ENCODE peak calls at places on chromosomes 1 and 21, in six cellular contexts. B is psoas muscle, H is DND-41, I is ovary, L is tibial artery, E is pancreas. K is an unnamed sample. For H3K4me1, the result is how much of the 10 kb centered on the place peaks cover.

GRCh38 chr1:183385746-183386145 is 32.4 kb downstream of the NMNAT2 start:
- DNase-seq in B (no peak), H (no peak), I (no peak), L (no peak), E (no peak), K (no peak)

GRCh38 chr1:154962238-154962678 is 676 bp upstream of the PYGO2 start:
- DNase-seq in B (peak), H (peak), I (peak), L (no peak), E (no peak), K (peak)

GRCh38 chr1:177780096-177780700 is 189.7 kb downstream of the SEC16B start:
- DNase-seq in B (no peak), H (no peak), I (no peak), L (no peak), E (no peak), K (peak)

GRCh38 chr1:245079021-245079609 is 75.7 kb upstream of the KIF26B start:
- DNase-seq in B (no peak), H (no peak), I (no peak), L (no peak), E (no peak), K (peak)

GRCh38 chr1:116287341-116288200 is 85.5 kb upstream of the ATP1A1 start:
- DNase-seq in B (no peak), H (no peak), I (no peak), L (no peak), E (no peak), K (no peak)

GRCh38 chr1:178310685-178311105 is 186.1 kb downstream of the CLEC20A start:
- DNase-seq in B (no peak), H (no peak), I (no peak), L (no peak), E (no peak), K (peak)

GRCh38 chr1:194331758-194332157 is 1145.3 kb upstream of the B3GALT2 start:
- DNase-seq in B (no peak), H (no peak), I (no peak), L (no peak), E (no peak), K (no peak)

GRCh38 chr1:57683037-57683928 is 259.4 kb upstream of the DAB1 start:
- DNase-seq in B (no peak), H (no peak), I (no peak), L (no peak), E (no peak), K (no peak)

GRCh38 chr21:36643374-36644250 is 55.3 kb upstream of the SIM2 start:
- DNase-seq in B (no peak), H (no peak), I (no peak), L (no peak), E (no peak), K (no peak)

GRCh38 chr1:40248429-40248828 is 692 bp downstream of the TMCO2 start:
- DNase-seq in B (no peak), H (no peak), I (no peak), L (no peak), E (no peak), K (no peak)

GRCh38 chr1:114152211-114153050 is 1.2 kb downstream of the SYT6 start:
- DNase-seq in B (peak), H (no peak), I (peak), L (peak), E (peak), K (no peak)

GRCh38 chr1:151829352-151830046 is 2.1 kb downstream of the RORC start:
- DNase-seq in B (no peak), H (peak), I (no peak), L (no peak), E (no peak), K (no peak)

GRCh38 chr1:91851130-91852010 is 34.6 kb downstream of the TGFBR3 start:
- DNase-seq in B (peak), H (no peak), I (peak), L (peak), E (peak), K (no peak)

GRCh38 chr1:246587606-246588005 is 21.4 kb downstream of the CNST start:
- DNase-seq in B (no peak), H (no peak), I (no peak), L (no peak), E (no peak), K (no peak)

GRCh38 chr1:91866425-91866824 is 19.5 kb downstream of the TGFBR3 start:
- DNase-seq in B (no peak), H (no peak), I (no peak), L (no peak), E (no peak), K (no peak)

GRCh38 chr1:88985033-88985432 is 7.4 kb downstream of the KYAT3 start:
- DNase-seq in B (no peak), H (no peak), I (peak), L (no peak), E (peak), K (no peak)

GRCh38 chr1:112358798-112359408 is 37.1 kb upstream of the CTTNBP2NL start:
- DNase-seq in B (peak), H (peak), I (peak), L (peak), E (peak), K (peak)

GRCh38 chr1:114510235-114511047 is 562 bp downstream of the TRIM33 start:
- DNase-seq in B (peak), H (peak), I (peak), L (peak), E (peak), K (peak)

DNA sequence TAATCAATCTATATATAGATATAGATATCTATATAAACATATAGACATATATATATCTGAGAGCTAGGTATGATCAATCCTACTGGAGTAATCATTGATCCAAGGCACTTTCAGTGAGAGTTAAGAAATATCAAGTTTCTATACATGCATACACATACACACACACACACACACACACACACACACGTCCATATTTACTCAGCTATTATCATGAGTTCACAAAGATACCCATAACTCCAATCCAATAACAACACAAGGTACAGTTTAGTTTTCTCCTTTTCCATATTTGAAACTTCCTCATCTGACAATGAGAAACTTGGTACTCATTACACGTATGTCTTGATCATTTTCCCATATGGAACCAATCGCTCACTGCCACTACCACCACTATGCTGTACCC is 27.3 kb upstream of the ZZZ3 start:
- DNase-seq in B (no peak), H (no peak), I (no peak), L (no peak), E (no peak), K (no peak)
- H3K4me1 ChIP-seq in B (under half), H (under half), I (under half), L (under half), E (under half), K (under half)

DNA sequence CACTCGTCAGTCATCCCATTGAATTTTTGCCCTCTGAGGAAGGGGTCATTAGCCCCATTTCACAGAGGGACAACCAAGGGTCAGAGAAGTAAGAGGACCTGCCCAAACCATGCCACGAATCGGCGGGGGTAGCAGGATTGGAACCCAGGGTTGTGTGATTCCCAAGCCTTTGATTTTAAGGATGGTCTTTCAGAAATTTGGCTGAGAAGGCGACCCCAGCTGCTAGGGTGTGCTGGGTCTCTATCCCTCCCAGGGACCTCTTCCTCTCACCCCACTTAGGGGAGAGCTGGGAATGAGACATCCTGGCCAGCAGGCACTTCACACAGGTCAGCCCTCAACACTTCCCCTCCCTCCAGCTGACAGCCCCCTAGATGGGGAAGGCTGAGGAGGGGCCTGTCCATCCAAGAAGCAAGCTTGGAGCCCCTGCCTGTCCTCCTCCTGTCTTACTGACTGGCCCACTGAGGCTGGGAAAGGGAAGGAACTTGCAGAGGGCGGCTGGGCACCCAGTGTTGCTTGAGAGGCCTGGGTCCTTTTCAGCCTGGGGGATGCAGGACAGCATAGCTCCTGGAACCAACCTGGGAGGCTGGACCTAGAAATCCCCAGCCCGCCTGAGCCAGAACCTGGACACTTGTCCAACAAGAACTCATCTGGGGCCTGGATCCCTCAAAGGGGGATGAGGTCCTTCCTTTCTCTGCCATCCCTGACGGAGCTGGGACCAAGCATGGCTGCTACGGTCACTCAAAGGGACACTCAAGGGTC is 1.7 kb downstream of the SDC3 start:
- DNase-seq in B (no peak), H (no peak), I (peak), L (peak), E (no peak), K (no peak)
- H3K4me1 ChIP-seq in B (under half), H (under half), I (under half), L (half or more), E (under half), K (under half)

GRCh38 chr1:13700521-13701273 is 709 bp downstream of the PRDM2 start:
- DNase-seq in B (peak), H (no peak), I (peak), L (peak), E (peak), K (peak)
- H3K4me1 ChIP-seq in B (under half), H (under half), I (under half), L (under half), E (under half), K (under half)

DNA sequence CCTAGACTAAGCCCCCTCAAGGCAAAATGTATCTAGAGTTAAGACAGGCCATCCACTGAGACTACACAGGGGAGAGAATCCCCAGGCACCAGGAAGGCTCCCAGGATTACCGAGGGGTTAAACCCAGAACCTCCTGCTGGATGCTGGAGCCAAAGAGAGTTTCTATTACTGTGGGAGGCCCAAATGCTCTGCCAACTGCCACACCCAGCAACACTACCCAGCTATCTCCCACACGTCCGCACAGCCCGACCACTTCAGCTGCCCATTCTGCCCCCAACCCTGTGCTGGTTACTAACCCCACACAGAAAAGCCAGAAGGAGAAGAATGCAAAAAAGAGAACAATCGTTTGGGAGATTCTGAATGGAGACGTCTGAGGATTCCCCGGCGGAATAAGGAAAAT is 63.6 kb downstream of the CD46 start:
- DNase-seq in B (no peak), H (no peak), I (no peak), L (no peak), E (no peak), K (no peak)
- H3K4me1 ChIP-seq in B (half or more), H (under half), I (under half), L (half or more), E (under half), K (under half)

DNA sequence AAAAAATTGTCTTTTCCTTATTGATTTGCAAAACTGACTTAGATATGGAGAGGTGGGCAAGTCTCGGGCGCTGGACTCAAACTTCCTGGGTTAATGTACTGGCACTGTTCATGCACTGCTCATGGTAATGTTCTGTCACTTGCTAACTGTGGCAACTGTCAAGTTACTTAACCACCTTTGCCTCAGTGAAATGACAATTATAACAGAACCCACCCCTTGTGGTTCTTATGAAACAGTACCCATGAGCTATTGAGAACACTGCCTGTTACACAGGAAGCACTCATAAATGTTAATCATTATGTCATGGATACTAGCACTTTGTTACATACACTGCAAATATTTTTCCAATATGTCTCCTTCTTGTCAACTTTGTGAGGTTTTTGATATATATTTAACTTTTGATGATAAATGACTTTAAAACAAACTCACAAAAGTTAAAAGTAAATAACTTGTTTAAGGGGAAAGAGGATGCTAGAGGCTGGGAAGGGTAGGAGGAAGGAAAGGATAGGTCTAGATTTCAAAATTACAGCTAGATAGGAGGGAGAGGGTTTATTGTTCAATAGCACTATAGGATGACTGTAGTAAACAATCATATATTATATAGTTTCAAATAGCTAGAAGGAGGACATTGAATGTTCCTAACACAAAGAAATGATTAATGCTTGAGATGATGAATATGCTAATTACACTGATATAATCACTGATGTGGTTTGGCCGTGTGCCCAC is 342.5 kb downstream of the ADGRL2 start:
- DNase-seq in B (no peak), H (no peak), I (no peak), L (no peak), E (no peak), K (no peak)
- H3K4me1 ChIP-seq in B (under half), H (under half), I (under half), L (under half), E (under half), K (under half)